ENCODE peak calls at places on chromosomes 13 and 19, in eight cellular contexts. Y is breast epithelium, V is esophagus squamous epithelium, E is endodermal cell, D is A549, O is left lung, G is body of pancreas, K is H9. R is an unnamed sample.

GRCh38 chr13:35388979-35389378 is 87.5 kb downstream of the MAB21L1 start:
- DNase-seq in K (no peak), V (no peak), E (no peak), D (no peak), G (no peak), Y (no peak), O (no peak), R (no peak)

GRCh38 chr13:80873589-80873988 is 532.7 kb upstream of the SPRY2 start:
- DNase-seq in Y (no peak), V (no peak), E (no peak), G (no peak), D (no peak), O (no peak), K (no peak), R (no peak)

GRCh38 chr19:9566729-9567128 is 17.6 kb downstream of the ZNF121 start:
- DNase-seq in G (no peak), E (no peak), O (no peak), V (no peak), K (no peak), D (no peak), Y (no peak), R (no peak)

GRCh38 chr19:13022111-13022858 is 27.0 kb downstream of the NFIX start:
- DNase-seq in G (no peak), E (no peak), V (no peak), D (no peak), Y (no peak), O (peak; percentile 69), K (no peak), R (no peak)

GRCh38 chr19:4277051-4277700 is 1.9 kb upstream of the SHD start:
- DNase-seq in Y (no peak), V (no peak), E (no peak), D (no peak), O (no peak), K (no peak), G (no peak), R (no peak)

GRCh38 chr13:79468402-79468801 is 12.6 kb upstream of the NDFIP2 start:
- DNase-seq in G (no peak), K (no peak), E (no peak), O (no peak), Y (no peak), V (no peak), D (no peak), R (no peak)

GRCh38 chr19:19405919-19406877 is 723 bp downstream of the GATAD2A start:
- DNase-seq in V (no peak), E (peak; percentile 78), Y (no peak), O (peak; percentile 88), D (no peak), G (peak; percentile 56), K (peak; percentile 51), R (peak; percentile 40)

GRCh38 chr13:31611214-31611613 is 128.1 kb upstream of the RXFP2 start:
- DNase-seq in Y (no peak), D (no peak), E (no peak), O (no peak), V (no peak), K (no peak), G (no peak), R (no peak)

GRCh38 chr19:49855676-49856573 is 5.0 kb downstream of the PTOV1 start:
- DNase-seq in O (peak; percentile 65), E (peak; percentile 66), G (no peak), K (no peak), V (no peak), Y (no peak), D (no peak), R (no peak)

GRCh38 chr19:19661675-19662251 is 1.7 kb downstream of the ATP13A1 start:
- DNase-seq in D (no peak), Y (no peak), O (peak; percentile 66), G (no peak), K (peak; percentile 26), E (peak; percentile 62), V (no peak), R (no peak)

GRCh38 chr19:41323023-41323422 is 13.1 kb downstream of the CCDC97 start:
- DNase-seq in E (peak; percentile 61), V (no peak), K (no peak), D (no peak), G (no peak), Y (no peak), O (peak; percentile 65), R (no peak)

GRCh38 chr19:41325640-41325946 is 15.6 kb downstream of the CCDC97 start:
- DNase-seq in Y (no peak), K (no peak), E (no peak), O (no peak), G (no peak), V (no peak), D (no peak), R (no peak)

GRCh38 chr19:41324921-41325639 is 15.1 kb downstream of the CCDC97 start:
- DNase-seq in K (peak; percentile 94), O (peak; percentile 87), D (peak; percentile 83), Y (no peak), G (peak; percentile 61), E (peak; percentile 99), V (no peak), R (peak; percentile 70)

GRCh38 chr19:41323430-41324125 is 13.6 kb downstream of the CCDC97 start:
- DNase-seq in V (no peak), D (peak; percentile 93), Y (no peak), O (peak; percentile 82), E (peak; percentile 93), K (peak; percentile 75), G (peak; percentile 56), R (peak; percentile 18)

GRCh38 chr19:41324231-41324702 is 14.3 kb downstream of the CCDC97 start:
- DNase-seq in G (no peak), Y (no peak), D (no peak), O (peak; percentile 34), E (peak; percentile 78), K (no peak), V (no peak), R (no peak)
- H3K27ac ChIP-seq in G (peak overlapping the region; percentile 59), Y (peak overlapping the region; percentile 94), D (peak overlapping the region; percentile 91), O (peak overlapping the region; percentile 88), E (peak overlapping the region; percentile 75), K (no peak overlapping the region), V (peak overlapping the region; percentile 93), R (peak overlapping the region; percentile 76)

GRCh38 chr13:49373699-49374098 is 70.2 kb downstream of the CAB39L start:
- DNase-seq in V (no peak), K (no peak), G (no peak), D (no peak), E (no peak), O (no peak), Y (no peak), R (no peak)
- H3K27ac ChIP-seq in V (no peak overlapping the region), K (no peak overlapping the region), G (no peak overlapping the region), D (no peak overlapping the region), E (no peak overlapping the region), O (no peak overlapping the region), Y (no peak overlapping the region), R (no peak overlapping the region)

GRCh38 chr13:84645196-84646071 is 763.2 kb upstream of the SLITRK1 start:
- DNase-seq in Y (no peak), O (no peak), G (no peak), V (no peak), D (no peak), E (no peak), K (no peak), R (peak; percentile 13)

GRCh38 chr13:84641491-84641890 is 759.2 kb upstream of the SLITRK1 start:
- DNase-seq in V (no peak), K (no peak), D (no peak), O (no peak), Y (no peak), E (no peak), G (no peak), R (no peak)
- H3K27ac ChIP-seq in V (no peak overlapping the region), K (no peak overlapping the region), D (no peak overlapping the region), O (no peak overlapping the region), Y (no peak overlapping the region), E (no peak overlapping the region), G (no peak overlapping the region), R (no peak overlapping the region)

DNA sequence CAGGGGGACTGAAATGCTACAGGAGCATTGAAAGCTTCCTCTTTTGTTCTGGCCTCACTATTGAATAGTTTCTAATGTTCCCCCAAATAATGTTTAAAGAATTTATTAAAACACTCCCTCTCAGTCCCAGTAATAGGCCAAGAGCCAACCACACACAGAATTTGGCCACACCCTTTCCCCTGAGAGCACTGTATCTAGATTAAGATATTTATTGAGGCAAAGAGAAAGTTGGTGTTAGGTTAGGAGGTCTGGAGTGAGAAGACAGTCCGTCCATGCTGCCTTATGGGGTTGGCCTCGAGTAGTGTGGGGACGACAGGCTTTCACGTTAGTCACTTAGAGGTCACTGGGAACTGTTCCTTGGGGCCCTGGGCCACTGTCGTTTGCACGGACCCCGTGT is 122.9 kb upstream of the RNF113B start:
- DNase-seq in D (no peak), E (no peak), Y (no peak), O (no peak), V (no peak), G (no peak), K (no peak), R (no peak)
- H3K27ac ChIP-seq in D (no peak overlapping the region), E (no peak overlapping the region), Y (peak overlapping the region; percentile 50), O (peak overlapping the region; percentile 25), V (peak overlapping the region; percentile 3), G (peak overlapping the region; percentile 60), K (no peak overlapping the region), R (no peak overlapping the region)